ENCODE peak calls at places on chromosomes 4 and X, in five cellular contexts. One of them, this sample, is unnamed.

GRCh38 chr4:168537086-168537485 is 40.2 kb downstream of the PALLD start:
- DNase-seq in astrocyte of the spinal cord: no peak
- DNase-seq in lower lobe of right lung: no peak
- DNase-seq in psoas muscle: no peak
- DNase-seq in ovary: no peak
- DNase-seq in this sample: no peak

GRCh38 chr4:113646456-113646809 is 115.1 kb downstream of the CAMK2D start:
- DNase-seq in psoas muscle: peak
- DNase-seq in astrocyte of the spinal cord: peak
- DNase-seq in ovary: no peak
- DNase-seq in lower lobe of right lung: no peak
- DNase-seq in this sample: peak

GRCh38 chr4:176425035-176425434 is 105.3 kb downstream of the SPCS3 start:
- DNase-seq in lower lobe of right lung: no peak
- DNase-seq in astrocyte of the spinal cord: no peak
- DNase-seq in ovary: no peak
- DNase-seq in psoas muscle: no peak
- DNase-seq in this sample: no peak

GRCh38 chr4:3122081-3122563 is 47.6 kb downstream of the HTT start:
- DNase-seq in lower lobe of right lung: no peak
- DNase-seq in astrocyte of the spinal cord: peak
- DNase-seq in psoas muscle: no peak
- DNase-seq in ovary: no peak
- DNase-seq in this sample: no peak

GRCh38 chr4:126992910-126993309 is 639.8 kb upstream of the INTU start:
- DNase-seq in astrocyte of the spinal cord: no peak
- DNase-seq in ovary: no peak
- DNase-seq in lower lobe of right lung: no peak
- DNase-seq in psoas muscle: no peak
- DNase-seq in this sample: no peak

GRCh38 chr4:151206241-151207005 is 70.5 kb upstream of the PRSS48 start:
- DNase-seq in astrocyte of the spinal cord: no peak
- DNase-seq in lower lobe of right lung: no peak
- DNase-seq in psoas muscle: no peak
- DNase-seq in ovary: no peak
- DNase-seq in this sample: no peak

GRCh38 chr4:60657802-60658201 is 542.3 kb upstream of the ADGRL3 start:
- DNase-seq in astrocyte of the spinal cord: peak
- DNase-seq in psoas muscle: no peak
- DNase-seq in ovary: no peak
- DNase-seq in lower lobe of right lung: no peak
- DNase-seq in this sample: no peak

GRCh38 chr4:80071643-80072606 is 1.1 kb downstream of the ANTXR2 start:
- DNase-seq in lower lobe of right lung: peak
- DNase-seq in psoas muscle: peak
- DNase-seq in ovary: peak
- DNase-seq in astrocyte of the spinal cord: peak
- DNase-seq in this sample: peak

GRCh38 chr4:152663203-152664066 is 16.4 kb downstream of the TMEM154 start:
- DNase-seq in lower lobe of right lung: no peak
- DNase-seq in astrocyte of the spinal cord: peak
- DNase-seq in psoas muscle: no peak
- DNase-seq in ovary: no peak
- DNase-seq in this sample: peak

GRCh38 chr4:120724656-120725055 is 197.9 kb downstream of the PRDM5 start:
- DNase-seq in astrocyte of the spinal cord: no peak
- DNase-seq in ovary: no peak
- DNase-seq in lower lobe of right lung: no peak
- DNase-seq in psoas muscle: no peak
- DNase-seq in this sample: no peak

GRCh38 chr4:7625073-7625472 is 190.3 kb upstream of the PSAPL1 start:
- DNase-seq in lower lobe of right lung: no peak
- DNase-seq in astrocyte of the spinal cord: peak
- DNase-seq in ovary: no peak
- DNase-seq in psoas muscle: no peak
- DNase-seq in this sample: no peak

GRCh38 chrX:139194571-139195280 is 335.8 kb upstream of the F9 start:
- DNase-seq in lower lobe of right lung: peak
- DNase-seq in ovary: no peak
- DNase-seq in astrocyte of the spinal cord: no peak
- DNase-seq in psoas muscle: peak
- DNase-seq in this sample: peak

GRCh38 chr4:159390648-159391047 is 287.8 kb downstream of the RAPGEF2 start:
- DNase-seq in ovary: no peak
- DNase-seq in lower lobe of right lung: no peak
- DNase-seq in psoas muscle: no peak
- DNase-seq in astrocyte of the spinal cord: peak
- DNase-seq in this sample: no peak

GRCh38 chr4:6446538-6447451 is 25.6 kb downstream of the PPP2R2C start:
- DNase-seq in lower lobe of right lung: no peak
- DNase-seq in ovary: peak
- DNase-seq in psoas muscle: no peak
- DNase-seq in astrocyte of the spinal cord: no peak
- DNase-seq in this sample: no peak

GRCh38 chr4:99395595-99396364 is 39.4 kb downstream of the ADH7 start:
- DNase-seq in psoas muscle: no peak
- DNase-seq in astrocyte of the spinal cord: peak
- DNase-seq in lower lobe of right lung: no peak
- DNase-seq in ovary: no peak
- DNase-seq in this sample: no peak

GRCh38 chr4:183059797-183060196 is 39.3 kb upstream of the WWC2 start:
- DNase-seq in ovary: no peak
- DNase-seq in psoas muscle: no peak
- DNase-seq in astrocyte of the spinal cord: no peak
- DNase-seq in lower lobe of right lung: no peak
- DNase-seq in this sample: no peak

GRCh38 chr4:70559216-70559830 is 32.7 kb upstream of the AMBN start:
- DNase-seq in psoas muscle: peak
- DNase-seq in ovary: peak
- DNase-seq in lower lobe of right lung: no peak
- DNase-seq in astrocyte of the spinal cord: peak
- DNase-seq in this sample: peak

GRCh38 chrX:9519546-9520210 is 54.8 kb downstream of the TBL1X start:
- DNase-seq in ovary: no peak
- DNase-seq in psoas muscle: no peak
- DNase-seq in lower lobe of right lung: no peak
- DNase-seq in astrocyte of the spinal cord: no peak
- DNase-seq in this sample: no peak

DNA sequence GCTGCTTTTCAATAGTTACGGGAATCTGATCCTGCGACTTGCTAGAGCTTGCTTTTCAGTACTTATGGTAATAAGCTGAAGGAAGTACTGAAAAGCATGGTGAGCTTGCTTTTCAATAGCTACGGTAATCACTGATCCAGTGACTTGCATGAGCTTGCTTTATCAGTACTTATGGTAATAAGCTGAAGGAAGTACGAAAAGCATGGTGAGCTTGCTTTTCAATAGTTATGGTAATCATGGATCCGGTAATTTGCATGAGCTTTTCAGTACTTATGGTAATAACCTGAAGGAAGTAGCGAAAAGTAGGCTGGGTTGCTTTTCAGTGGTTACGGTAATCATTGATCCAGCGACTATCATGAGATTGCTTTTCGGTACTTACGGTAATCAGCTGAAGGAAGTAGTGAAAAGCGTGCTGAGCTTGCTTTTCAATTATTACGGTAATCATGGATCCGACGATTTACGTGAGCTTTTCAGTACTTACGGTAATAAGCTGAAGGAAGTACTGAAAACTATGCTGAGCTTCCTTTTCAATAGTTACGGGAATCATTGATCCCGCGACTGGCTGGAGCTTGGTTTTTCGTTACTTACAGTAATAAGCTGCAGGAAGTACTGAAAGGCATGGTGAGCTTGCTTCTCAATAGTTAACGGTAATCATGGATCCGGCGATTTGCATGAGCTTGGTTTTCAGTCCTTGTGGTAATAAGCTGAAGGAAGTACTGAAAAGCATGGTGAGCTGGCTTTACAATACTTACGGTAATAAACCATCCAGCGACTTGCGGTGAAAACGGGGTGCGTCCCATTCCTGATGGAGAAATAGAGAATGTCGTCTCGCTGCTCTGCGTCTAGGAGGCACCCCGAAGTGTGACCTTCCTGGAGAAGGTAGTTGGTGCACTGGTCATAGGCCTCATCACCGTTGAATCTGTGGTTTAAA is 6.5 kb downstream of the CRLF2 start:
- DNase-seq in lower lobe of right lung: no peak
- DNase-seq in astrocyte of the spinal cord: peak
- DNase-seq in psoas muscle: no peak
- DNase-seq in ovary: no peak
- DNase-seq in this sample: peak
- H3K4me3 ChIP-seq in lower lobe of right lung: peak
- H3K4me3 ChIP-seq in astrocyte of the spinal cord: no peak
- H3K4me3 ChIP-seq in psoas muscle: peak
- H3K4me3 ChIP-seq in ovary: no peak
- H3K4me3 ChIP-seq in this sample: peak

GRCh38 chr4:53490965-53491622 is 100.2 kb downstream of the LNX1 start:
- DNase-seq in lower lobe of right lung: no peak
- DNase-seq in ovary: peak
- DNase-seq in psoas muscle: no peak
- DNase-seq in astrocyte of the spinal cord: peak
- DNase-seq in this sample: peak
- TF ChIP-seq CTCF in lower lobe of right lung: peak
- TF ChIP-seq CTCF in ovary: peak
- TF ChIP-seq CTCF in psoas muscle: peak
- TF ChIP-seq CTCF in astrocyte of the spinal cord: peak
- TF ChIP-seq CTCF in this sample: peak

GRCh38 chr4:38751341-38752043 is 31.3 kb downstream of the TLR10 start:
- DNase-seq in lower lobe of right lung: no peak
- DNase-seq in astrocyte of the spinal cord: no peak
- DNase-seq in psoas muscle: no peak
- DNase-seq in ovary: no peak
- DNase-seq in this sample: no peak

GRCh38 chr4:38747629-38748028 is 35.2 kb downstream of the TLR10 start:
- DNase-seq in psoas muscle: no peak
- DNase-seq in astrocyte of the spinal cord: no peak
- DNase-seq in ovary: no peak
- DNase-seq in lower lobe of right lung: no peak
- DNase-seq in this sample: no peak

GRCh38 chr4:38752393-38752961 is 30.3 kb downstream of the TLR10 start:
- DNase-seq in psoas muscle: no peak
- DNase-seq in ovary: no peak
- DNase-seq in astrocyte of the spinal cord: peak
- DNase-seq in lower lobe of right lung: no peak
- DNase-seq in this sample: no peak

GRCh38 chr4:38757945-38758344 is 24.8 kb downstream of the TLR10 start:
- DNase-seq in lower lobe of right lung: no peak
- DNase-seq in ovary: no peak
- DNase-seq in psoas muscle: no peak
- DNase-seq in astrocyte of the spinal cord: no peak
- DNase-seq in this sample: peak

GRCh38 chr4:38753021-38753806 is 29.6 kb downstream of the TLR10 start:
- DNase-seq in astrocyte of the spinal cord: peak
- DNase-seq in ovary: peak
- DNase-seq in lower lobe of right lung: peak
- DNase-seq in psoas muscle: peak
- DNase-seq in this sample: peak
- H3K4me3 ChIP-seq in astrocyte of the spinal cord: no peak
- H3K4me3 ChIP-seq in ovary: peak
- H3K4me3 ChIP-seq in lower lobe of right lung: no peak
- H3K4me3 ChIP-seq in psoas muscle: no peak
- H3K4me3 ChIP-seq in this sample: no peak

GRCh38 chr4:107757860-107758476 is 37.9 kb upstream of the PAPSS1 start:
- DNase-seq in astrocyte of the spinal cord: peak
- DNase-seq in lower lobe of right lung: no peak
- DNase-seq in psoas muscle: no peak
- DNase-seq in ovary: no peak
- DNase-seq in this sample: no peak

GRCh38 chr4:107755841-107756356 is 35.9 kb upstream of the PAPSS1 start:
- DNase-seq in psoas muscle: no peak
- DNase-seq in astrocyte of the spinal cord: peak
- DNase-seq in lower lobe of right lung: no peak
- DNase-seq in ovary: no peak
- DNase-seq in this sample: no peak

GRCh38 chr4:107757293-107757692 is 37.3 kb upstream of the PAPSS1 start:
- DNase-seq in psoas muscle: no peak
- DNase-seq in lower lobe of right lung: no peak
- DNase-seq in astrocyte of the spinal cord: no peak
- DNase-seq in ovary: no peak
- DNase-seq in this sample: no peak

GRCh38 chr4:107760281-107760947 is 40.4 kb upstream of the PAPSS1 start:
- DNase-seq in psoas muscle: no peak
- DNase-seq in ovary: no peak
- DNase-seq in lower lobe of right lung: peak
- DNase-seq in astrocyte of the spinal cord: no peak
- DNase-seq in this sample: peak
- TF ChIP-seq CTCF in psoas muscle: no peak
- TF ChIP-seq CTCF in ovary: no peak
- TF ChIP-seq CTCF in lower lobe of right lung: peak
- TF ChIP-seq CTCF in astrocyte of the spinal cord: no peak
- TF ChIP-seq CTCF in this sample: peak

GRCh38 chrX:48520976-48521352 is 644 bp upstream of the EBP start:
- DNase-seq in astrocyte of the spinal cord: no peak
- DNase-seq in ovary: no peak
- DNase-seq in lower lobe of right lung: no peak
- DNase-seq in psoas muscle: no peak
- DNase-seq in this sample: no peak
- H3K4me3 ChIP-seq in astrocyte of the spinal cord: no peak
- H3K4me3 ChIP-seq in ovary: peak
- H3K4me3 ChIP-seq in lower lobe of right lung: peak
- H3K4me3 ChIP-seq in psoas muscle: no peak
- H3K4me3 ChIP-seq in this sample: peak

GRCh38 chrX:130836447-130836846 is 66.6 kb downstream of the ENOX2 start:
- DNase-seq in psoas muscle: no peak
- DNase-seq in lower lobe of right lung: no peak
- DNase-seq in astrocyte of the spinal cord: no peak
- DNase-seq in ovary: no peak
- DNase-seq in this sample: no peak

GRCh38 chrX:130834830-130835229 is 68.2 kb downstream of the ENOX2 start:
- DNase-seq in ovary: no peak
- DNase-seq in lower lobe of right lung: no peak
- DNase-seq in astrocyte of the spinal cord: no peak
- DNase-seq in psoas muscle: no peak
- DNase-seq in this sample: no peak

GRCh38 chrX:130840345-130840744 is 62.7 kb downstream of the ENOX2 start:
- DNase-seq in lower lobe of right lung: no peak
- DNase-seq in ovary: no peak
- DNase-seq in astrocyte of the spinal cord: no peak
- DNase-seq in psoas muscle: no peak
- DNase-seq in this sample: no peak
- TF ChIP-seq CTCF in lower lobe of right lung: no peak
- TF ChIP-seq CTCF in ovary: no peak
- TF ChIP-seq CTCF in astrocyte of the spinal cord: no peak
- TF ChIP-seq CTCF in psoas muscle: no peak
- TF ChIP-seq CTCF in this sample: no peak

GRCh38 chr4:42615131-42615776 is 41.7 kb downstream of the ATP8A1 start:
- DNase-seq in ovary: no peak
- DNase-seq in astrocyte of the spinal cord: no peak
- DNase-seq in lower lobe of right lung: no peak
- DNase-seq in psoas muscle: no peak
- DNase-seq in this sample: no peak
- H3K4me3 ChIP-seq in ovary: no peak
- H3K4me3 ChIP-seq in astrocyte of the spinal cord: no peak
- H3K4me3 ChIP-seq in lower lobe of right lung: no peak
- H3K4me3 ChIP-seq in psoas muscle: no peak
- H3K4me3 ChIP-seq in this sample: no peak

GRCh38 chrX:141467442-141467841 is 117.1 kb downstream of the SPANXA1 start:
- DNase-seq in astrocyte of the spinal cord: no peak
- DNase-seq in psoas muscle: no peak
- DNase-seq in lower lobe of right lung: no peak
- DNase-seq in ovary: no peak
- DNase-seq in this sample: peak
- TF ChIP-seq CTCF in astrocyte of the spinal cord: peak
- TF ChIP-seq CTCF in psoas muscle: no peak
- TF ChIP-seq CTCF in lower lobe of right lung: no peak
- TF ChIP-seq CTCF in ovary: no peak
- TF ChIP-seq CTCF in this sample: peak

GRCh38 chr4:102387552-102388150 is 42.4 kb upstream of the SLC39A8 start:
- DNase-seq in lower lobe of right lung: no peak
- DNase-seq in psoas muscle: no peak
- DNase-seq in ovary: no peak
- DNase-seq in astrocyte of the spinal cord: no peak
- DNase-seq in this sample: no peak
- H3K4me3 ChIP-seq in lower lobe of right lung: no peak
- H3K4me3 ChIP-seq in psoas muscle: no peak
- H3K4me3 ChIP-seq in ovary: no peak
- H3K4me3 ChIP-seq in astrocyte of the spinal cord: no peak
- H3K4me3 ChIP-seq in this sample: no peak

This sample was measured in endodermal cell.